ENCODE peak calls at places on chromosomes 12 and 14, in eight cellular contexts. C, G, E, P, Y, T, L and V are unnamed samples.

GRCh38 chr12:110531741-110532333 is 29.7 kb downstream of the RAD9B start:
- DNase-seq in C (no peak), L (no peak), Y (no peak), P (no peak), T (no peak), G (no peak), E (no peak), V (no peak)

GRCh38 chr14:77270361-77271112 is 469 bp downstream of the NGB start:
- DNase-seq in T (no peak), E (no peak), P (no peak), Y (no peak), C (peak), G (no peak), L (no peak), V (no peak)

GRCh38 chr14:103544627-103545218 is 15.7 kb downstream of the TRMT61A start:
- DNase-seq in P (no peak), T (no peak), Y (no peak), E (no peak), C (peak), G (no peak), L (peak), V (no peak)

GRCh38 chr12:47302111-47302597 is 222.4 kb upstream of the AMIGO2 start:
- DNase-seq in L (no peak), C (no peak), P (no peak), G (no peak), E (no peak), T (no peak), Y (no peak), V (no peak)

GRCh38 chr12:11822071-11822818 is 172.8 kb downstream of the ETV6 start:
- DNase-seq in E (no peak), T (no peak), C (no peak), G (no peak), Y (no peak), P (peak), L (no peak), V (no peak)

GRCh38 chr12:55619352-55620138 is 17.1 kb upstream of the OR10P1 start:
- DNase-seq in P (peak), G (peak), C (no peak), T (no peak), L (no peak), E (no peak), Y (no peak), V (peak)

GRCh38 chr12:104569348-104570173 is 112.8 kb downstream of the CHST11 start:
- DNase-seq in C (peak), E (no peak), P (peak), G (no peak), L (no peak), Y (no peak), T (no peak), V (no peak)

GRCh38 chr12:7638064-7638763 is 27.5 kb downstream of the APOBEC1 start:
- DNase-seq in Y (no peak), L (no peak), T (no peak), P (no peak), C (no peak), E (no peak), G (no peak), V (no peak)

GRCh38 chr12:83865431-83865830 is 1047.2 kb downstream of the SLC6A15 start:
- DNase-seq in P (no peak), E (no peak), G (no peak), L (no peak), Y (no peak), C (no peak), T (no peak), V (no peak)

GRCh38 chr12:111037047-111037446 is 116.7 kb upstream of the MYL2 start:
- DNase-seq in Y (no peak), E (no peak), G (no peak), C (peak), P (no peak), T (no peak), L (no peak), V (no peak)

GRCh38 chr14:53619625-53620324 is 336.9 kb downstream of the BMP4 start:
- DNase-seq in L (no peak), G (no peak), C (no peak), P (no peak), Y (no peak), E (no peak), T (no peak), V (no peak)

GRCh38 chr14:90275820-90276219 is 19.5 kb downstream of the PSMC1 start:
- DNase-seq in Y (no peak), E (no peak), P (no peak), C (no peak), L (no peak), G (no peak), T (no peak), V (no peak)

GRCh38 chr12:115752913-115753726 is 524.4 kb downstream of the MED13L start:
- DNase-seq in G (no peak), C (no peak), Y (no peak), E (no peak), P (peak), L (no peak), T (peak), V (no peak)

GRCh38 chr14:63371033-63371432 is 52.3 kb upstream of the GPHB5 start:
- DNase-seq in E (no peak), C (no peak), P (no peak), L (no peak), G (no peak), Y (no peak), T (no peak), V (no peak)

GRCh38 chr12:9784816-9785215 is 24.1 kb upstream of the CD69 start:
- DNase-seq in Y (no peak), T (no peak), G (no peak), E (no peak), L (no peak), P (no peak), C (no peak), V (no peak)

GRCh38 chr12:102964872-102965271 is 7.4 kb downstream of the ASCL1 start:
- DNase-seq in E (no peak), Y (no peak), G (no peak), C (no peak), L (no peak), T (no peak), P (peak), V (peak)

GRCh38 chr12:115323223-115323905 is 639.4 kb upstream of the TBX3 start:
- DNase-seq in G (peak), E (no peak), C (no peak), L (no peak), Y (no peak), P (no peak), T (no peak), V (no peak)

GRCh38 chr14:95134304-95134933 is 22.9 kb downstream of the DICER1 start:
- DNase-seq in G (no peak), E (no peak), C (no peak), T (no peak), L (no peak), P (no peak), Y (no peak), V (no peak)

GRCh38 chr14:35286707-35287106 is 5.5 kb upstream of the PSMA6 start:
- DNase-seq in G (no peak), Y (no peak), E (no peak), P (no peak), T (no peak), L (no peak), C (no peak), V (no peak)

GRCh38 chr14:53870997-53871396 is 85.6 kb downstream of the BMP4 start:
- DNase-seq in T (no peak), P (no peak), E (no peak), L (no peak), C (no peak), Y (no peak), G (no peak), V (no peak)

GRCh38 chr12:58521796-58522195 is 398.5 kb downstream of the LRIG3 start:
- DNase-seq in P (no peak), G (no peak), T (no peak), L (no peak), Y (no peak), C (no peak), E (no peak), V (no peak)

GRCh38 chr14:91753501-91754128 is 21.7 kb upstream of the CATSPERB start:
- DNase-seq in C (no peak), L (no peak), G (no peak), T (no peak), Y (no peak), E (no peak), P (no peak), V (no peak)

GRCh38 chr14:73865536-73866113 is 14.0 kb downstream of the PTGR2 start:
- DNase-seq in T (no peak), E (no peak), Y (no peak), P (no peak), L (no peak), C (no peak), G (no peak), V (no peak)

GRCh38 chr12:67483871-67484554 is 164.5 kb upstream of the DYRK2 start:
- DNase-seq in C (no peak), L (no peak), P (no peak), T (no peak), G (no peak), E (no peak), Y (no peak), V (no peak)

GRCh38 chr12:67484788-67485480 is 163.6 kb upstream of the DYRK2 start:
- DNase-seq in P (no peak), C (no peak), E (no peak), L (no peak), Y (no peak), G (no peak), T (no peak), V (no peak)

GRCh38 chr12:67482751-67483661 is 165.5 kb upstream of the DYRK2 start:
- DNase-seq in P (peak), Y (peak), E (peak), C (peak), L (peak), T (peak), G (no peak), V (no peak)

GRCh38 chr12:67486671-67487070 is 161.9 kb upstream of the DYRK2 start:
- DNase-seq in L (no peak), T (no peak), E (no peak), P (no peak), Y (no peak), C (no peak), G (no peak), V (no peak)
- H3K27ac ChIP-seq in L (no peak), T (no peak), E (no peak), P (no peak), Y (no peak), C (no peak), G (no peak), V (no peak)

DNA sequence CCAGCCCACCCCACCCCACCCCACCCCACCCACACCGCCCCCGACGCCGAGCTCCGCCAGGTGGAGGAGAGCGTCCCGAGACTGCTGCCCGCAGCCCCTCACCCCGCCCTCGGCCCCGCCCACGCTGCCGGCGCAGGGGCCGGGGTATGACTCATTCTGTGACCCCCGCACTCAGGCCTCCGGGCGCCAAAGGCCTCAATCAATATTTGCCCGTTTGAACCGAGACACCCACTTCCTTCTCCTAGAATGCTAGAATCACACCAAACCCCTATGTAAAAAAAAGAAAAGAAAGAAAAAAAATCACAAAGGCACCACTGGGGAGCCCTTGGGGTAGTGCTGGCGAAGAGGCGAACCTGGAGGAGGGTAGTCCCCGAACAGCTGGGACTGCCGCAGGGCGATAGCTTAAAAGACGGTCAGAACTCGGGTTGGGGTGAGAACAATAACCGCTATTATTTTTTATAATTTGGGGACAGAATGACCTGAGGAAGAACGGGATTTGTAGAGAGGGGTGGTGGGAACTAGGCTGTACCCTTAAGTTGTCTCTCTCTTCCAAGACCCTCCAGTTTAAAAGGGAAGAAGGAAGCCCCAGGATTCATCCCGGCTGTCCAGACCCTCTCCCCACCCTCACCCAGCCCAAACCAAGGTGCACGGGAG is 894 bp downstream of the KRT8 start:
- DNase-seq in Y (no peak), E (no peak), T (no peak), G (no peak), C (no peak), L (no peak), P (no peak), V (no peak)
- H3K27ac ChIP-seq in Y (peak), E (peak), T (peak), G (peak), C (peak), L (peak), P (peak), V (no peak)

GRCh38 chr12:49420556-49420955 is 53.3 kb downstream of the SPATS2 start:
- DNase-seq in P (no peak), Y (no peak), G (no peak), L (no peak), C (no peak), T (no peak), E (no peak), V (no peak)
- H3K27ac ChIP-seq in P (no peak), Y (no peak), G (no peak), L (no peak), C (no peak), T (no peak), E (no peak), V (no peak)

GRCh38 chr12:131796411-131796736 is 31.8 kb upstream of the MMP17 start:
- DNase-seq in P (no peak), E (no peak), C (no peak), L (no peak), Y (no peak), T (no peak), G (no peak), V (no peak)

GRCh38 chr12:131794573-131794972 is 33.6 kb upstream of the MMP17 start:
- DNase-seq in E (no peak), T (no peak), C (no peak), L (no peak), P (no peak), G (no peak), Y (no peak), V (no peak)

GRCh38 chr12:131794061-131794460 is 34.1 kb upstream of the MMP17 start:
- DNase-seq in T (no peak), L (no peak), E (no peak), C (no peak), P (no peak), Y (no peak), G (no peak), V (no peak)

GRCh38 chr12:131795688-131796410 is 32.3 kb upstream of the MMP17 start:
- DNase-seq in L (no peak), G (peak), T (no peak), C (no peak), E (no peak), Y (no peak), P (no peak), V (no peak)

DNA sequence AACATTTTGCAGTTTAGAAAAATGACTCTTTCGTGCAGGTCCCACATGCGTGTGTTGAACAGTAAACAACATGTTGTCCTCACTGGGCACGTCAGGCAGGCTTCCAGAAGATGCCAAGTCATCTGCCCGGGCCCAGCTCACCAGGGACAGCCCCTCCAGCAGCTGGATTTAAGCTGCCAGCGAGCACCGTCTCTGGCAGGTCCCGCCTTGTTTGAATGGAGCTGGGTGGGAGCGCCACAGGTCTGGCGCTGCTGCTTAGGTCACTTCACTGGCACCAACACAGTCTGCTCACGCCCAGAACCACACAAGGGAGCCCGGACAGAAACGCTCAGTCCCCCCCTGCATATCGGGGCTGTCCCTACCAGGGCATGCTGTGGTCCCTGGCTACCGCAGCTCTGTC is 33.1 kb upstream of the MMP17 start:
- DNase-seq in P (no peak), G (no peak), C (no peak), T (no peak), L (no peak), E (no peak), Y (no peak), V (peak)
- H3K27ac ChIP-seq in P (no peak), G (no peak), C (no peak), T (no peak), L (no peak), E (no peak), Y (no peak), V (peak)